ENCODE peak calls at places on chromosomes 12 and 14, in seven cellular contexts. K, T, E, D, I, X and N are unnamed samples. For H3K4me1, the result is how much of the 10 kb centered on the place peaks cover.

GRCh38 chr12:127742231-127742630 is 524.7 kb upstream of the TMEM132C start:
- DNase-seq in K (no peak), T (no peak), E (no peak), D (no peak), I (no peak), X (no peak), N (no peak)

GRCh38 chr12:116153096-116153495 is 124.4 kb downstream of the MED13L start:
- DNase-seq in K (no peak), T (no peak), E (no peak), D (no peak), I (no peak), X (no peak), N (no peak)

GRCh38 chr14:101004954-101005353 is 101.4 kb upstream of the RTL1 start:
- DNase-seq in K (no peak), T (no peak), E (no peak), D (no peak), I (no peak), X (no peak), N (no peak)

GRCh38 chr14:96622926-96623325 is 120.7 kb downstream of the PAPOLA start:
- DNase-seq in K (no peak), T (no peak), E (no peak), D (no peak), I (no peak), X (no peak), N (no peak)

GRCh38 chr12:115815924-115816323 is 461.6 kb downstream of the MED13L start:
- DNase-seq in K (no peak), T (no peak), E (no peak), D (no peak), I (no peak), X (no peak), N (no peak)

GRCh38 chr12:54413284-54414190 is 5.5 kb downstream of the ITGA5 start:
- DNase-seq in K (no peak), T (peak), E (peak), D (peak), I (peak), X (peak), N (no peak)

GRCh38 chr12:117044790-117045174 is 54.4 kb downstream of the TESC start:
- DNase-seq in K (no peak), T (no peak), E (no peak), D (no peak), I (no peak), X (peak), N (no peak)

GRCh38 chr14:23877111-23877510 is 76.5 kb upstream of the DHRS4 start:
- DNase-seq in K (no peak), T (no peak), E (no peak), D (no peak), I (no peak), X (no peak), N (no peak)

GRCh38 chr12:56236091-56236490 is 6.2 kb downstream of the SLC39A5 start:
- DNase-seq in K (no peak), T (no peak), E (no peak), D (no peak), I (no peak), X (no peak), N (no peak)

GRCh38 chr12:111467862-111468245 is 62.1 kb downstream of the SH2B3 start:
- DNase-seq in K (no peak), T (no peak), E (no peak), D (peak), I (no peak), X (no peak), N (no peak)

GRCh38 chr12:131060011-131060703 is 106.5 kb downstream of the ADGRD1 start:
- DNase-seq in K (no peak), T (no peak), E (no peak), D (no peak), I (no peak), X (peak), N (no peak)
- H3K4me1 ChIP-seq in K (under half), T (under half), E (under half), D (under half), I (under half), X (under half), N (under half)

DNA sequence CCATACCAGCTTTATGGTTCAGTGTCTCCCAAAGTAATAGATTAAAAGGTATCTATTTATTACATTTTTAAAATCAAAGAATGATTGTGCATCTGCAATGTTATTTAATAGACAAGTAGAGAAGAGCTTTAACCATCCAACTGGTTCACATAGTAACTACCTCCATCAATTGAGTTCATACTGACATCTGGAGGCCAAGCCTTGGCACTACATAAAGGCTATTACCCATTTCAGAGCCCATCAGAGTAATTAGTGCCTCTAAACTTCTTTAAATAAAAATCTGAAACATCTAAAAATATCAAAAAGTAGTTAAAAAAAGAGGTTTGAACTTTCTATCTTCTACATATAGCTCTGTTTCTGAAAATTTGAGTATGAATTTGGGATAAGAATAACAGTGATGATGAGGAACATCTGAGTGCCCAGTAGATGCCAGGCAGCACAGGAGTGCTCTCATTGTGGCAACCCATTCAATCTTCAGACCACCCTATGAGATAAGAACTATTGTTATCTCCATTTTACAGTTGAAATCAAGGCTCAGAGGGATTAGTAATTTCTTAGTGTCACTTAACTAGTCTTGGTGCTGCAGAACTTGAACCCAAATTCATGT is 132.9 kb upstream of the DAAM1 start:
- DNase-seq in K (peak), T (no peak), E (peak), D (peak), I (no peak), X (no peak), N (no peak)
- TF ChIP-seq CTCF in K (peak), T (peak), E (peak), D (peak), I (peak), X (peak), N (peak)

DNA sequence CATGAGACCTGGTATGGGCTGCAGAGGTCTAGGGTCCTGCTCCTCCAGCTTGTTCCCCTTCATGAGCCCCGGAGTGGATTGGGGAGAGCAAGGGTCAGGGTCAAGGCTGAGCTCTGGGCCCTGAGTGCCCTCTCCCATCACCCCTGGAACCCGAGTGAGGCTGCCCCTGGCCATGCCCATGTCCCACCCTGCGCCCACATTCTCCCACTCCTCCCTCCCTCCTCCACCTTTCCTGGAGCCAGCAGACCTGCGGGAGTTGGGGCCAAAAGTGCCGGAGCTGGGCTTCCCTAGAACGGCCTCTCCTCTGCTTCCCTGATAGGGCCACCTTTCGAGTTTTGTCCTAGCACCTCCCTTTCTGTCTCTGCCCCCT is 597 bp downstream of the SCNN1A start:
- DNase-seq in K (no peak), T (no peak), E (no peak), D (no peak), I (no peak), X (no peak), N (no peak)
- H3K4me1 ChIP-seq in K (half or more), T (under half), E (under half), D (under half), I (under half), X (half or more), N (half or more)

GRCh38 chr12:19572920-19573558 is 133.7 kb downstream of the AEBP2 start:
- DNase-seq in K (no peak), T (peak), E (peak), D (peak), I (no peak), X (no peak), N (peak)
- TF ChIP-seq CTCF in K (peak), T (no peak), E (peak), D (peak), I (peak), X (no peak), N (peak)

GRCh38 chr12:23186950-23187349 is 562.0 kb downstream of the ETNK1 start:
- DNase-seq in K (no peak), T (no peak), E (no peak), D (no peak), I (no peak), X (no peak), N (no peak)

GRCh38 chr12:23185346-23185745 is 560.4 kb downstream of the ETNK1 start:
- DNase-seq in K (no peak), T (no peak), E (no peak), D (no peak), I (no peak), X (no peak), N (no peak)
- H3K4me1 ChIP-seq in K (under half), T (under half), E (under half), D (under half), I (under half), X (under half), N (under half)